ENCODE peak calls at places on chromosomes 12 and 14, in six cellular contexts. One of them, this sample, is unnamed. For H3K36me3, the result is how much of the 10 kb centered on the place peaks cover.

GRCh38 chr12:130879781-130880389 is 8.0 kb downstream of the RAN start:
- DNase-seq in IMR-90: no peak
- DNase-seq in mesendoderm: no peak
- DNase-seq in H1: peak
- DNase-seq in mesenchymal stem cell: no peak
- DNase-seq in trophoblast cell: no peak
- DNase-seq in this sample: no peak

GRCh38 chr12:67367843-67368242 is 98.7 kb downstream of the CAND1 start:
- DNase-seq in IMR-90: peak
- DNase-seq in mesendoderm: no peak
- DNase-seq in H1: no peak
- DNase-seq in mesenchymal stem cell: no peak
- DNase-seq in trophoblast cell: no peak
- DNase-seq in this sample: no peak

GRCh38 chr12:28278960-28279359 is 88.7 kb downstream of the CCDC91 start:
- DNase-seq in IMR-90: no peak
- DNase-seq in mesendoderm: no peak
- DNase-seq in H1: no peak
- DNase-seq in mesenchymal stem cell: no peak
- DNase-seq in trophoblast cell: no peak
- DNase-seq in this sample: no peak

GRCh38 chr12:82299617-82300016 is 58.6 kb downstream of the CCDC59 start:
- DNase-seq in IMR-90: no peak
- DNase-seq in mesendoderm: peak
- DNase-seq in H1: no peak
- DNase-seq in mesenchymal stem cell: peak
- DNase-seq in trophoblast cell: no peak
- DNase-seq in this sample: no peak

GRCh38 chr14:89351364-89351957 is 65.6 kb downstream of the FOXN3 start:
- DNase-seq in IMR-90: peak
- DNase-seq in mesendoderm: peak
- DNase-seq in H1: peak
- DNase-seq in mesenchymal stem cell: no peak
- DNase-seq in trophoblast cell: no peak
- DNase-seq in this sample: no peak

GRCh38 chr14:65219353-65219752 is 117.0 kb upstream of the MAX start:
- DNase-seq in IMR-90: no peak
- DNase-seq in mesendoderm: no peak
- DNase-seq in H1: no peak
- DNase-seq in mesenchymal stem cell: no peak
- DNase-seq in trophoblast cell: no peak
- DNase-seq in this sample: no peak

GRCh38 chr14:87059060-87059827 is 933.7 kb downstream of the GALC start:
- DNase-seq in IMR-90: no peak
- DNase-seq in mesendoderm: no peak
- DNase-seq in H1: no peak
- DNase-seq in mesenchymal stem cell: no peak
- DNase-seq in trophoblast cell: no peak
- DNase-seq in this sample: no peak

GRCh38 chr14:85702937-85703336 is 173.0 kb downstream of the FLRT2 start:
- DNase-seq in IMR-90: peak
- DNase-seq in mesendoderm: no peak
- DNase-seq in H1: no peak
- DNase-seq in mesenchymal stem cell: peak
- DNase-seq in trophoblast cell: no peak
- DNase-seq in this sample: no peak

GRCh38 chr14:85533821-85534271 is 3.9 kb downstream of the FLRT2 start:
- DNase-seq in IMR-90: peak
- DNase-seq in mesendoderm: peak
- DNase-seq in H1: peak
- DNase-seq in mesenchymal stem cell: peak
- DNase-seq in trophoblast cell: no peak
- DNase-seq in this sample: no peak

GRCh38 chr12:46131729-46132128 is 137.1 kb downstream of the SLC38A1 start:
- DNase-seq in IMR-90: no peak
- DNase-seq in mesendoderm: peak
- DNase-seq in H1: no peak
- DNase-seq in mesenchymal stem cell: no peak
- DNase-seq in trophoblast cell: no peak
- DNase-seq in this sample: no peak

GRCh38 chr14:89000007-89000942 is 175.8 kb downstream of the TTC8 start:
- DNase-seq in IMR-90: peak
- DNase-seq in mesendoderm: peak
- DNase-seq in H1: no peak
- DNase-seq in mesenchymal stem cell: peak
- DNase-seq in trophoblast cell: peak
- DNase-seq in this sample: no peak

GRCh38 chr14:52888839-52889838 is 61.7 kb downstream of the FERMT2 start:
- DNase-seq in IMR-90: no peak
- DNase-seq in mesendoderm: no peak
- DNase-seq in H1: no peak
- DNase-seq in mesenchymal stem cell: no peak
- DNase-seq in trophoblast cell: no peak
- DNase-seq in this sample: no peak

GRCh38 chr12:96571101-96571862 is 81.9 kb downstream of the CFAP54 start:
- DNase-seq in IMR-90: no peak
- DNase-seq in mesendoderm: no peak
- DNase-seq in H1: no peak
- DNase-seq in mesenchymal stem cell: no peak
- DNase-seq in trophoblast cell: no peak
- DNase-seq in this sample: no peak

GRCh38 chr12:126506426-126507182 is 1441.4 kb downstream of the AACS start:
- DNase-seq in IMR-90: no peak
- DNase-seq in mesendoderm: no peak
- DNase-seq in H1: no peak
- DNase-seq in mesenchymal stem cell: no peak
- DNase-seq in trophoblast cell: no peak
- DNase-seq in this sample: no peak

GRCh38 chr12:77062846-77063461 is 2.4 kb downstream of the E2F7 start:
- DNase-seq in IMR-90: peak
- DNase-seq in mesendoderm: no peak
- DNase-seq in H1: no peak
- DNase-seq in mesenchymal stem cell: peak
- DNase-seq in trophoblast cell: no peak
- DNase-seq in this sample: no peak

GRCh38 chr14:24392327-24393098 is 6.3 kb upstream of the NYNRIN start:
- DNase-seq in IMR-90: peak
- DNase-seq in mesendoderm: peak
- DNase-seq in H1: no peak
- DNase-seq in mesenchymal stem cell: peak
- DNase-seq in trophoblast cell: peak
- DNase-seq in this sample: no peak

GRCh38 chr14:95363468-95363954 is 43.8 kb upstream of the CLMN start:
- DNase-seq in IMR-90: no peak
- DNase-seq in mesendoderm: no peak
- DNase-seq in H1: peak
- DNase-seq in mesenchymal stem cell: no peak
- DNase-seq in trophoblast cell: no peak
- DNase-seq in this sample: no peak

GRCh38 chr12:56718636-56719035 is 6.5 kb downstream of the NACA start:
- DNase-seq in IMR-90: no peak
- DNase-seq in mesendoderm: no peak
- DNase-seq in H1: no peak
- DNase-seq in mesenchymal stem cell: no peak
- DNase-seq in trophoblast cell: no peak
- DNase-seq in this sample: no peak

GRCh38 chr12:65925626-65926025 is 101.3 kb downstream of the HMGA2 start:
- DNase-seq in IMR-90: no peak
- DNase-seq in mesendoderm: no peak
- DNase-seq in H1: no peak
- DNase-seq in mesenchymal stem cell: no peak
- DNase-seq in trophoblast cell: no peak
- DNase-seq in this sample: no peak

GRCh38 chr14:47270715-47271114 is 404.7 kb downstream of the MDGA2 start:
- DNase-seq in IMR-90: no peak
- DNase-seq in mesendoderm: no peak
- DNase-seq in H1: no peak
- DNase-seq in mesenchymal stem cell: peak
- DNase-seq in trophoblast cell: no peak
- DNase-seq in this sample: no peak

GRCh38 chr14:61841145-61841544 is 78.9 kb downstream of the SNAPC1 start:
- DNase-seq in IMR-90: no peak
- DNase-seq in mesendoderm: no peak
- DNase-seq in H1: no peak
- DNase-seq in mesenchymal stem cell: no peak
- DNase-seq in trophoblast cell: no peak
- DNase-seq in this sample: no peak

GRCh38 chr14:66572836-66573235 is 64.9 kb downstream of the GPHN start:
- DNase-seq in IMR-90: no peak
- DNase-seq in mesendoderm: no peak
- DNase-seq in H1: no peak
- DNase-seq in mesenchymal stem cell: no peak
- DNase-seq in trophoblast cell: no peak
- DNase-seq in this sample: no peak

GRCh38 chr14:50813544-50813863 is 17.5 kb downstream of the NIN start:
- DNase-seq in IMR-90: no peak
- DNase-seq in mesendoderm: no peak
- DNase-seq in H1: no peak
- DNase-seq in mesenchymal stem cell: no peak
- DNase-seq in trophoblast cell: no peak
- DNase-seq in this sample: no peak

GRCh38 chr14:32472512-32473472 is 143.7 kb downstream of the AKAP6 start:
- DNase-seq in IMR-90: peak
- DNase-seq in mesendoderm: peak
- DNase-seq in H1: no peak
- DNase-seq in mesenchymal stem cell: peak
- DNase-seq in trophoblast cell: no peak
- DNase-seq in this sample: no peak

GRCh38 chr12:94795520-94795919 is 145.2 kb upstream of the TMCC3 start:
- DNase-seq in IMR-90: peak
- DNase-seq in mesendoderm: peak
- DNase-seq in H1: no peak
- DNase-seq in mesenchymal stem cell: peak
- DNase-seq in trophoblast cell: peak
- DNase-seq in this sample: no peak

GRCh38 chr12:4562034-4562657 is at the start of gene DYRK4:
- DNase-seq in IMR-90: peak
- DNase-seq in mesendoderm: peak
- DNase-seq in H1: peak
- DNase-seq in mesenchymal stem cell: peak
- DNase-seq in trophoblast cell: peak
- DNase-seq in this sample: peak

GRCh38 chr14:92254786-92255185 is 68.2 kb upstream of the SLC24A4 start:
- DNase-seq in IMR-90: peak
- DNase-seq in mesendoderm: peak
- DNase-seq in H1: peak
- DNase-seq in mesenchymal stem cell: peak
- DNase-seq in trophoblast cell: no peak
- DNase-seq in this sample: peak

GRCh38 chr12:1796515-1797010 is 23.8 kb upstream of the LRTM2 start:
- DNase-seq in IMR-90: no peak
- DNase-seq in mesendoderm: peak
- DNase-seq in H1: peak
- DNase-seq in mesenchymal stem cell: no peak
- DNase-seq in trophoblast cell: no peak
- DNase-seq in this sample: no peak

GRCh38 chr12:49793620-49794019 is 34.6 kb downstream of the NCKAP5L start:
- DNase-seq in IMR-90: no peak
- DNase-seq in mesendoderm: no peak
- DNase-seq in H1: no peak
- DNase-seq in mesenchymal stem cell: no peak
- DNase-seq in trophoblast cell: no peak
- DNase-seq in this sample: no peak
- H3K36me3 ChIP-seq in IMR-90: half or more
- H3K36me3 ChIP-seq in mesendoderm: under half
- H3K36me3 ChIP-seq in H1: under half
- H3K36me3 ChIP-seq in mesenchymal stem cell: half or more
- H3K36me3 ChIP-seq in trophoblast cell: half or more
- H3K36me3 ChIP-seq in this sample: under half

GRCh38 chr12:111841750-111842555 is at the start of gene MAPKAPK5:
- DNase-seq in IMR-90: peak
- DNase-seq in mesendoderm: peak
- DNase-seq in H1: peak
- DNase-seq in mesenchymal stem cell: peak
- DNase-seq in trophoblast cell: peak
- DNase-seq in this sample: peak
- H4K8ac ChIP-seq in IMR-90: peak
- H4K8ac ChIP-seq in mesendoderm: no peak
- H4K8ac ChIP-seq in H1: peak
- H4K8ac ChIP-seq in mesenchymal stem cell: peak
- H4K8ac ChIP-seq in trophoblast cell: peak
- H4K8ac ChIP-seq in this sample: peak

DNA sequence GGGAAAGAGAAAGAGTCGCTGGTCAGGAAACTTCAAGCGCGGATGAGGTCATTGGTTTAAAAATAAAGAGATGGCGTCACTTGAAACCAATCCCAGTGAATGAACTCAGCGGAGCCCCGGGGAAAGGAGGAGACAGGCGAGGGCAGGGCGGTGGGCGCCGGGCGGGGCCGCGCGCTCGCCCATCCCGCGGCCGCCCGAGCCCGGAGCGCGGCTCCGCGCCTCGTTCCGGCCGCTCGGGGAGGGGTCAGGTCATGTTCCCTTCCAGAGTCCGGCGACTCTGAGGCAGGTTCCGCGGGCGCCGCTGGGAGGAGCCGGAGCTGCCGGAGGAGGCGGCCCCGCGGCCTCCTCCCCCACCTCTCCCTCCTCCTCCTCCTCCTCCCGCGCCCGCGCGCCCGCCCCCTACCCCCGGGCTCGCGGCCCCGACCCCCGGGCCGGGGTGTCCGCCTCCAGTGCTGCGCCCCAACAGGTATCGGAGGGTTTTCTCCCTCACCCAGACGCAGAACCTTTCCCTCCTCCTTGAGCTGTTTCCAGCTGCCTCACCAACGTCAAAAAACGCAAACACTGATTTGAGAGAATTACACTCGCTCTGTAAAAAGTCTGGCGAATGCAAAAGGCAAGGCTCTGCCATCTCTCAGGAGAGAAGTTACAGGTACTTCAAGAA is at the start of gene DUSP16:
- DNase-seq in IMR-90: peak
- DNase-seq in mesendoderm: peak
- DNase-seq in H1: peak
- DNase-seq in mesenchymal stem cell: peak
- DNase-seq in trophoblast cell: peak
- DNase-seq in this sample: peak
- H2BK120ac ChIP-seq in IMR-90: peak
- H2BK120ac ChIP-seq in mesendoderm: peak
- H2BK120ac ChIP-seq in H1: peak
- H2BK120ac ChIP-seq in mesenchymal stem cell: peak
- H2BK120ac ChIP-seq in trophoblast cell: peak
- H2BK120ac ChIP-seq in this sample: peak

GRCh38 chr12:124324803-124325705 is 30.2 kb downstream of the RFLNA start:
- DNase-seq in IMR-90: no peak
- DNase-seq in mesendoderm: no peak
- DNase-seq in H1: no peak
- DNase-seq in mesenchymal stem cell: no peak
- DNase-seq in trophoblast cell: no peak
- DNase-seq in this sample: no peak

GRCh38 chr12:124322271-124322998 is 27.5 kb downstream of the RFLNA start:
- DNase-seq in IMR-90: peak
- DNase-seq in mesendoderm: no peak
- DNase-seq in H1: no peak
- DNase-seq in mesenchymal stem cell: peak
- DNase-seq in trophoblast cell: peak
- DNase-seq in this sample: no peak

GRCh38 chr12:124321556-124322270 is 26.8 kb downstream of the RFLNA start:
- DNase-seq in IMR-90: peak
- DNase-seq in mesendoderm: no peak
- DNase-seq in H1: no peak
- DNase-seq in mesenchymal stem cell: peak
- DNase-seq in trophoblast cell: no peak
- DNase-seq in this sample: no peak

GRCh38 chr12:124326104-124326503 is 31.2 kb downstream of the RFLNA start:
- DNase-seq in IMR-90: no peak
- DNase-seq in mesendoderm: no peak
- DNase-seq in H1: no peak
- DNase-seq in mesenchymal stem cell: no peak
- DNase-seq in trophoblast cell: no peak
- DNase-seq in this sample: no peak

GRCh38 chr12:124323771-124324530 is 29.1 kb downstream of the RFLNA start:
- DNase-seq in IMR-90: peak
- DNase-seq in mesendoderm: peak
- DNase-seq in H1: no peak
- DNase-seq in mesenchymal stem cell: peak
- DNase-seq in trophoblast cell: no peak
- DNase-seq in this sample: no peak
- H3K36me3 ChIP-seq in IMR-90: under half
- H3K36me3 ChIP-seq in mesendoderm: under half
- H3K36me3 ChIP-seq in H1: under half
- H3K36me3 ChIP-seq in mesenchymal stem cell: half or more
- H3K36me3 ChIP-seq in trophoblast cell: half or more
- H3K36me3 ChIP-seq in this sample: under half